ENCODE peak calls at places on chromosomes 11 and 22, in eight cellular contexts. M is esophagus squamous epithelium, N is fibroblast of mammary gland, G is body of pancreas, F is neural crest cell, B is GM20000, L is HFFc6, U is psoas muscle. W is an unnamed sample.

GRCh38 chr11:62489204-62489603 is 57.4 kb downstream of the AHNAK start:
- DNase-seq in M (no peak), N (no peak), G (no peak), F (no peak), B (no peak), L (peak; percentile 43), U (no peak), W (no peak)

GRCh38 chr11:74322667-74323066 is 11.2 kb upstream of the P4HA3 start:
- DNase-seq in M (no peak), N (peak; percentile 66), G (no peak), F (no peak), B (no peak), L (no peak), U (peak; percentile 92), W (no peak)

GRCh38 chr11:2987881-2988280 is 4.2 kb downstream of the NAP1L4 start:
- DNase-seq in M (no peak), N (no peak), G (no peak), F (no peak), B (no peak), L (no peak), U (no peak), W (no peak)

GRCh38 chr11:130979386-130979972 is 63.2 kb upstream of the SNX19 start:
- DNase-seq in M (no peak), N (peak; percentile 73), G (no peak), F (no peak), B (no peak), L (peak; percentile 12), U (no peak), W (no peak)

GRCh38 chr11:115321602-115322289 is 182.5 kb downstream of the CADM1 start:
- DNase-seq in M (no peak), N (no peak), G (no peak), F (no peak), B (no peak), L (no peak), U (no peak), W (no peak)

GRCh38 chr22:30309981-30310672 is 16.6 kb downstream of the TBC1D10A start:
- DNase-seq in M (no peak), N (peak; percentile 45), G (peak; percentile 77), F (no peak), B (peak; percentile 55), L (no peak), U (no peak), W (no peak)

GRCh38 chr11:1841511-1842148 is 2.8 kb downstream of the TNNI2 start:
- DNase-seq in M (no peak), N (no peak), G (peak; percentile 23), F (no peak), B (no peak), L (no peak), U (peak; percentile 55), W (no peak)

GRCh38 chr11:16780698-16781550 is 42.5 kb downstream of the C11orf58 start:
- DNase-seq in M (no peak), N (no peak), G (no peak), F (no peak), B (no peak), L (no peak), U (no peak), W (no peak)

GRCh38 chr22:37008365-37008764 is 10.9 kb downstream of the TST start:
- DNase-seq in M (no peak), N (no peak), G (no peak), F (no peak), B (no peak), L (no peak), U (no peak), W (no peak)

GRCh38 chr11:33696411-33696810 is 4.2 kb downstream of the C11orf91 start:
- DNase-seq in M (no peak), N (no peak), G (peak; percentile 69), F (no peak), B (no peak), L (no peak), U (no peak), W (no peak)

GRCh38 chr11:62104816-62105610 is 18.8 kb upstream of the INCENP start:
- DNase-seq in M (no peak), N (peak; percentile 86), G (no peak), F (no peak), B (no peak), L (peak; percentile 74), U (no peak), W (no peak)

GRCh38 chr11:67435031-67435726 is 2.3 kb downstream of the PTPRCAP start:
- DNase-seq in M (no peak), N (no peak), G (no peak), F (no peak), B (no peak), L (no peak), U (no peak), W (no peak)

GRCh38 chr11:7600205-7600775 is 73.0 kb downstream of the CYB5R2 start:
- DNase-seq in M (no peak), N (peak; percentile 77), G (peak; percentile 42), F (peak; percentile 15), B (no peak), L (peak; percentile 71), U (peak; percentile 75), W (no peak)

GRCh38 chr11:69744435-69744834 is 30.7 kb downstream of the FGF4 start:
- DNase-seq in M (no peak), N (peak; percentile 43), G (peak; percentile 16), F (no peak), B (no peak), L (no peak), U (no peak), W (no peak)

GRCh38 chr11:57500526-57500925 is 15.0 kb downstream of the SLC43A1 start:
- DNase-seq in M (no peak), N (no peak), G (peak; percentile 92), F (no peak), B (no peak), L (no peak), U (peak; percentile 54), W (no peak)

GRCh38 chr11:123314972-123315371 is 115.1 kb upstream of the GRAMD1B start:
- DNase-seq in M (no peak), N (no peak), G (no peak), F (no peak), B (no peak), L (no peak), U (peak; percentile 71), W (no peak)

GRCh38 chr11:118939948-118940598 is 14.3 kb upstream of the BCL9L start:
- DNase-seq in M (no peak), N (no peak), G (no peak), F (no peak), B (no peak), L (no peak), U (no peak), W (no peak)

GRCh38 chr11:98260983-98261382 is 759.8 kb upstream of the CNTN5 start:
- DNase-seq in M (no peak), N (no peak), G (no peak), F (no peak), B (no peak), L (no peak), U (no peak), W (no peak)
- TF ChIP-seq CTCF in M (no peak), N (no peak), G (no peak), F (peak; percentile 59), B (no peak), L (peak; percentile 59), U (no peak), W (no peak)

GRCh38 chr11:128520206-128520885 is 67.0 kb downstream of the ETS1 start:
- DNase-seq in M (no peak), N (peak; percentile 43), G (no peak), F (no peak), B (no peak), L (no peak), U (no peak), W (no peak)
- TF ChIP-seq CTCF in M (no peak), N (peak; percentile 4), G (no peak), F (no peak), B (no peak), L (no peak), U (no peak), W (no peak)

GRCh38 chr11:122081073-122081472 is 34.9 kb downstream of the BLID start:
- DNase-seq in M (no peak), N (no peak), G (no peak), F (no peak), B (no peak), L (no peak), U (no peak), W (no peak)

GRCh38 chr11:122076721-122077120 is 39.3 kb downstream of the BLID start:
- DNase-seq in M (no peak), N (no peak), G (no peak), F (no peak), B (no peak), L (no peak), U (no peak), W (no peak)

GRCh38 chr11:122075016-122075415 is 41.0 kb downstream of the BLID start:
- DNase-seq in M (no peak), N (no peak), G (no peak), F (no peak), B (no peak), L (no peak), U (no peak), W (no peak)

GRCh38 chr11:122074022-122074421 is 42.0 kb downstream of the BLID start:
- DNase-seq in M (no peak), N (no peak), G (no peak), F (no peak), B (no peak), L (no peak), U (no peak), W (no peak)

DNA sequence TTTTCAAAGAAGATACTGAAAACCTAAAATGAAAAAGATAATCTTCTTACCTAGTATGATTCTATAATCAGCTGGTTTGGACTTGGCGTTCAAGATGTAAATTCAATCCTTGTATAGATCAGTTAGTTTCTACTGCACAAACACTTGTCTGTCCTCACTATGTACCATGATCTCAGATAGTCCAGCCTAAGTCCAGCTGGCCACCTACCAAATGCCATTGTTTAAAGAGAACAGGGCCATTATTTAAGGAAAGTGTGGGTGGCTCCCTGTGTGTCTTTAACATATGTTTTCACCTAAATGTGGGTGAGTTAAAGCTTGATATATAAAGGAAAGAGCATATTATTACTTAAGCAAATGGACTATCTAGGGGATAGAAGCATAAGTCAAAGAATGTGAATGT is 38.6 kb downstream of the BLID start:
- DNase-seq in M (no peak), N (no peak), G (no peak), F (no peak), B (no peak), L (no peak), U (no peak), W (no peak)
- TF ChIP-seq CTCF in M (no peak), N (no peak), G (no peak), F (no peak), B (no peak), L (no peak), U (no peak), W (no peak)

GRCh38 chr22:45340323-45340722 is 30.6 kb downstream of the FAM118A start:
- DNase-seq in M (no peak), N (no peak), G (no peak), F (no peak), B (no peak), L (no peak), U (no peak), W (no peak)

GRCh38 chr22:45338795-45339194 is 29.1 kb downstream of the FAM118A start:
- DNase-seq in M (no peak), N (no peak), G (no peak), F (no peak), B (no peak), L (no peak), U (no peak), W (no peak)

GRCh38 chr22:45343143-45343542 is 33.4 kb downstream of the FAM118A start:
- DNase-seq in M (no peak), N (no peak), G (no peak), F (no peak), B (no peak), L (no peak), U (no peak), W (no peak)

GRCh38 chr22:45341503-45341902 is 31.8 kb downstream of the FAM118A start:
- DNase-seq in M (no peak), N (no peak), G (no peak), F (no peak), B (no peak), L (no peak), U (no peak), W (no peak)

GRCh38 chr22:45344339-45344738 is 34.6 kb downstream of the FAM118A start:
- DNase-seq in M (no peak), N (peak; percentile 33), G (no peak), F (no peak), B (no peak), L (no peak), U (no peak), W (no peak)
- TF ChIP-seq CTCF in M (no peak), N (peak; percentile 14), G (no peak), F (peak; percentile 16), B (no peak), L (no peak), U (peak; percentile 31), W (no peak)